ENCODE peak calls at places on chromosome 18, in five cellular contexts. One of them, this sample, is unnamed.

GRCh38 chr18:53698907-53699306 is 525.6 kb downstream of the MBD2 start:
- DNase-seq in stimulated activated naive CD4-positive, alpha-beta T cell: no peak
- DNase-seq in activated CD4-positive, alpha-beta T cell treated with anti-CD3 and anti-CD28 coated beads, Interleukin-2, amount 10 ng/mL, durations not matched to agents 7 days and 5 days: no peak
- DNase-seq in ecto neural progenitor cell: peak; percentile 49
- DNase-seq in dorsolateral prefrontal cortex: peak; percentile 52
- DNase-seq in this sample: peak; percentile 29

GRCh38 chr18:77004555-77005380 is 127.8 kb downstream of the MBP start:
- DNase-seq in dorsolateral prefrontal cortex: no peak
- DNase-seq in stimulated activated naive CD4-positive, alpha-beta T cell: no peak
- DNase-seq in ecto neural progenitor cell: peak; percentile 30
- DNase-seq in activated CD4-positive, alpha-beta T cell treated with anti-CD3 and anti-CD28 coated beads, Interleukin-2, amount 10 ng/mL, durations not matched to agents 7 days and 5 days: peak; percentile 38
- DNase-seq in this sample: no peak

GRCh38 chr18:37395631-37396030 is 170.0 kb downstream of the CELF4 start:
- DNase-seq in stimulated activated naive CD4-positive, alpha-beta T cell: no peak
- DNase-seq in activated CD4-positive, alpha-beta T cell treated with anti-CD3 and anti-CD28 coated beads, Interleukin-2, amount 10 ng/mL, durations not matched to agents 7 days and 5 days: no peak
- DNase-seq in ecto neural progenitor cell: no peak
- DNase-seq in dorsolateral prefrontal cortex: no peak
- DNase-seq in this sample: no peak

GRCh38 chr18:8499810-8500663 is 109.2 kb upstream of the RAB12 start:
- DNase-seq in activated CD4-positive, alpha-beta T cell treated with anti-CD3 and anti-CD28 coated beads, Interleukin-2, amount 10 ng/mL, durations not matched to agents 7 days and 5 days: no peak
- DNase-seq in ecto neural progenitor cell: no peak
- DNase-seq in dorsolateral prefrontal cortex: no peak
- DNase-seq in stimulated activated naive CD4-positive, alpha-beta T cell: no peak
- DNase-seq in this sample: no peak

GRCh38 chr18:77102246-77103040 is 30.1 kb downstream of the MBP start:
- DNase-seq in activated CD4-positive, alpha-beta T cell treated with anti-CD3 and anti-CD28 coated beads, Interleukin-2, amount 10 ng/mL, durations not matched to agents 7 days and 5 days: peak; percentile 52
- DNase-seq in stimulated activated naive CD4-positive, alpha-beta T cell: no peak
- DNase-seq in dorsolateral prefrontal cortex: no peak
- DNase-seq in ecto neural progenitor cell: no peak
- DNase-seq in this sample: peak; percentile 81

GRCh38 chr18:35811896-35812295 is 160.6 kb upstream of the RMP24 start:
- DNase-seq in dorsolateral prefrontal cortex: no peak
- DNase-seq in stimulated activated naive CD4-positive, alpha-beta T cell: no peak
- DNase-seq in ecto neural progenitor cell: no peak
- DNase-seq in activated CD4-positive, alpha-beta T cell treated with anti-CD3 and anti-CD28 coated beads, Interleukin-2, amount 10 ng/mL, durations not matched to agents 7 days and 5 days: no peak
- DNase-seq in this sample: peak; percentile 26

GRCh38 chr18:48201337-48201705 is 207.9 kb downstream of the ZBTB7C start:
- DNase-seq in stimulated activated naive CD4-positive, alpha-beta T cell: no peak
- DNase-seq in ecto neural progenitor cell: no peak
- DNase-seq in dorsolateral prefrontal cortex: no peak
- DNase-seq in activated CD4-positive, alpha-beta T cell treated with anti-CD3 and anti-CD28 coated beads, Interleukin-2, amount 10 ng/mL, durations not matched to agents 7 days and 5 days: no peak
- DNase-seq in this sample: no peak

GRCh38 chr18:34153711-34154110 is 71.0 kb downstream of the NOL4 start:
- DNase-seq in stimulated activated naive CD4-positive, alpha-beta T cell: no peak
- DNase-seq in activated CD4-positive, alpha-beta T cell treated with anti-CD3 and anti-CD28 coated beads, Interleukin-2, amount 10 ng/mL, durations not matched to agents 7 days and 5 days: no peak
- DNase-seq in ecto neural progenitor cell: no peak
- DNase-seq in dorsolateral prefrontal cortex: no peak
- DNase-seq in this sample: no peak

This sample was measured in MM.1S.